ENCODE peak calls at places on chromosomes 7 and 10, in four cellular contexts. V is upper lobe of right lung, E is lower lobe of right lung, M is astrocyte. J is an unnamed sample.

GRCh38 chr7:116885724-116886123 is 23.3 kb downstream of the CAPZA2 start:
- DNase-seq in V (no peak), E (no peak), M (no peak), J (no peak)

GRCh38 chr7:30654296-30655090 is 27.8 kb downstream of the CRHR2 start:
- DNase-seq in M (no peak), E (no peak), V (peak; percentile 55), J (no peak)

GRCh38 chr7:49443515-49443914 is 329.9 kb upstream of the VWC2 start:
- DNase-seq in V (no peak), M (no peak), E (no peak), J (no peak)

GRCh38 chr7:98394377-98394836 is 6.5 kb downstream of the BAIAP2L1 start:
- DNase-seq in V (no peak), M (peak; percentile 90), E (no peak), J (no peak)

GRCh38 chr7:157368955-157369354 is 32.2 kb downstream of the DNAJB6 start:
- DNase-seq in E (no peak), V (no peak), M (no peak), J (no peak)

GRCh38 chr10:103181244-103181643 is 11.8 kb downstream of the NT5C2 start:
- DNase-seq in E (no peak), M (no peak), V (no peak), J (no peak)

GRCh38 chr10:132427939-132428367 is 31.0 kb downstream of the PWWP2B start:
- DNase-seq in V (no peak), M (no peak), E (no peak), J (no peak)

GRCh38 chr10:239109-239508 is 103.9 kb downstream of the ZMYND11 start:
- DNase-seq in M (peak; percentile 86), V (no peak), E (no peak), J (no peak)

DNA sequence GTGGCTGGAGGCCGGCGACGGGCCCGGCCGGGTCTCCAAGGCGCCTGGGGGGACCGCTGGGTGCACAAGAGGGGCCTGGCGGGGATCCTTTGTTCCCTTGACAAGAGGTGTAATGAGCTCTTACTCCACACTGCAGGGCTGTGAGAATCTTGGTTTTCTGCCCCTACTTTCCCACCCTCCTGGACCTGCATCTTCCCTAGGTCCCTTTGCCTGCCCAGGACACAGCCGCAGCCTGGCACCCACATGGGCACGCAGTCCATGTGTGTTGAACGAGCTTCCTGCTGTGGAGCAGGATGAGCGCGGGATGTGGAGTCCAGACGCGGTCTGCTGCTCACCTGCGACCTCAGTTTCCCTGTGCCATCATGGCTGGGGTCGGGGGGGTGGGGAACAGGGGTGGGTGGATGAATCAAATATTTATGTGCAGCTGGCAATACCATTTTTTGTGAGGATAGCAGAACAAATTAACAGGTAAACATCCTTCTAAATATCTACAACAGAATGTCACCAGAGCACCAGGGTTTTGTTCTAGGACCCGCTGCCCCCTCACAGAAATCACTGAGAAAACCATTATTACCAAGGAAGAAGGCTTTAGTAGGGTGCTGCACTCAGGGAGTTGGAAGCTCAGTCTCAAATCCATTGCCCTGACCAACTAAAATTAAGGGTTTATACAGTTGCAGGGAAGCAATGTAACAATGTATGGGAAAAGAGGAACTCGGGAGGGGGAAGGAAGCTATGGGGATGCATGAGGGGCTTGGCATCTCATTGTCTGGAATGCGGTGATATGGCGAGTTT is 474 bp upstream of the NSMCE4A start:
- DNase-seq in E (no peak), V (no peak), M (no peak), J (no peak)
- TF ChIP-seq CTCF in E (peak; percentile 11), V (peak; percentile 72), M (peak; percentile 35), J (peak; percentile 51)

DNA sequence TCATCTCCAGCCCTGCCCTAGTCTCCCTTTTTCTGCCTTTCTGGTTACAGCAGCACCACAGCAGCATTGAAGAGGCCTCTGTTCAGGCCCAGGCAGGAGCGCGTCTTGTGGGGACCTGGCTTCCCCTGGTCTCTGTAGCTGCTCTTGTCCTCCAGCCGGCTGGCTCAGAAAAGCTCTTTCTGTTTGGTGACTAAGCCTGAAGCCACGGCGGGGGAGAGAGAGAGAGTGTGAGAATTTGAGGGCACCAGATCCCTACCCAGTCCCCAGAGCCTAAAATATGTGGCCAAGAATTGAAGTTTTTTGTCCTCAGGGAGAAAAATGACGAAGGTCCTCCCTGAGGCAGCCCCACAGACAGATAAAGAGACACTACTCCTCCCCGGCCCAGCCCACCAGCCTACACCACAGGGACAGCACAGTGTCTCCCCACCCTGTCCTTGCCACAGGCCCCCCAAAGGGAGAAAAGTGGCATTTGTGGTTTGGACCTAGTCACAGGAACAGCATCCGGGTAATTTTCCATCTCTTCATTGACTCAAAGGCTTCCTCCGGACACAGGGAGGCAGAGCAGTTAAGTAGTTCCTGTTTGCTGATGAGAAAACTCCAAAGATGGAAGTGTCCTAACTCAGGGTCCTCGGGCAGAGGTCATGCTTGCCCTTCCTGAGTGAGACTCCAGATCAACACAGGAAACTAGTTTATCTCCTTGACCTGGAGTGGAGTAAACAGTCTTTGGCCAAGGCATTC is 13.3 kb upstream of the FAM180A start:
- DNase-seq in V (no peak), M (peak; percentile 75), E (no peak), J (no peak)
- H3K4me1 ChIP-seq in V (peaks cover 5% of the 10 kb centered on the region), M (peaks cover 31% of the 10 kb centered on the region), E (peaks cover 3% of the 10 kb centered on the region), J (peaks cover 11% of the 10 kb centered on the region)

GRCh38 chr10:124064676-124065075 is 28.7 kb downstream of the CHST15 start:
- DNase-seq in V (no peak), E (no peak), M (no peak), J (no peak)
- H3K27ac ChIP-seq in V (no peak overlapping the region), E (peak overlapping the region; percentile 63), M (no peak overlapping the region), J (peak overlapping the region; percentile 72)

GRCh38 chr7:42993038-42993437 is 60.9 kb downstream of the MRPL32 start:
- DNase-seq in V (no peak), M (no peak), E (no peak), J (no peak)
- TF ChIP-seq CTCF in V (no peak), M (no peak), E (no peak), J (no peak)

DNA sequence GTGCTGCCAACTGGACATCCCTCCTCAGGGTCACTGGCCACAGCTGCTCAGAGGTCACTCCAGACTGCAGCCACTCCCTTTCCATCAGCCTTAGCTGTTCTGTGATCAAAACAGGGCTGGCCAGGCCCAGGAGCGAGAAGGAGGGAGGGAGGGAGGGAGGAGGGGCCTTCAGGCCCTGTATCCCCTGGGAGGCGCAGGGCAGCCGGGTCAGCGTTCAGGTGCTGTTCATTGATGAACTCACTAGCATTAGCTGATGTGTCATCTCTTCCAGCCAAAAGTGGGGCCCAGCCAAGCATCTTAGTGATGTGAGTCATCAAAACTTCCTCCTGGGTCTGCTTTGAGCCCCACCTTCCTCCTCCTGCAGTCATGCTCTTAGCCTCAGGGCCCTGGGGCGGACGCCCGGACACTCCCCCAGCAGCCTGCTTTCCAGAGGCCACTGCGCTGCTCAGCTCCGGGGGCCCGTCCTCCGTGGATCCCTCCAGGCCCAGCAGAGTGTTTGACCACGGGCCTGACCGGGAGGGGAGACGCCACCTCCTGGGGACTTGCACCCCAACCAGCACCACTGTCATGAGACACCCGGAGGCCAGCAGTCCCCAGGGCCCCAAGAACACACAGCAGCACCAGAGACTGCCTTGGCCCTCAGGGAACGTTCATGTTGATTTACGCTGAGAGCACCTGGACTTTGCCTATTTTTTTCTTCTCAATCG is 149.2 kb downstream of the PRKAG2 start:
- DNase-seq in M (peak; percentile 94), V (no peak), E (peak; percentile 67), J (peak; percentile 88)
- H3K4me1 ChIP-seq in M (peaks cover 27% of the 10 kb centered on the region), V (peaks cover 11% of the 10 kb centered on the region), E (peaks cover 15% of the 10 kb centered on the region), J (peaks cover 12% of the 10 kb centered on the region)

DNA sequence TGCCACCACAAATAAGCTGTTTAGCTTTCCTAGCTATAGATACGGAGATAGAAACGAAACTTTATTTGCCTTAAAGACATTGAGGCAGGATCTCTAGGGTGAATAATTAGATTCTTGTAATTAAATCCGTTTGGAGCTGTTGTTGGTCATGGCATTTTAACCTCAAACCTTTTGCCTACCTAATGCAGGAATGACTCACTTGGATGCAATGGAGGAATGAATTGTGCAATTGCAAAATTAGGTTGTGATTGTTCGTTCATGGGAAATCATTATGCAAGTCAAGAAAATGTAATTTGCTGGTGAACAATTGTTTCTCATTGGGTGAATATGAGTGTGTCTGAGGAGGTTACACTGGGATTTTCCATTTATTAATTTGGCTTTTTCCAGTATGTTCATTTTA is 703.5 kb downstream of the GATA3 start:
- DNase-seq in E (no peak), V (no peak), M (peak; percentile 36), J (no peak)
- H3K27ac ChIP-seq in E (no peak overlapping the region), V (no peak overlapping the region), M (no peak overlapping the region), J (no peak overlapping the region)

J was measured in upper lobe of left lung.